ENCODE peak calls at places on chromosomes 16 and 17, in five cellular contexts. A is transverse colon, G is tibial artery, H is ascending aorta, K is thoracic aorta. V is an unnamed sample.

GRCh38 chr17:15917439-15918027 is 27.4 kb upstream of the ADORA2B start:
- DNase-seq in A (no peak), G (no peak), H (no peak), K (no peak), V (peak; percentile 74)

GRCh38 chr16:29899516-29900101 is at the start of gene SEZ6L2:
- DNase-seq in A (peak; percentile 86), G (peak; percentile 45), H (no peak), K (no peak), V (peak; percentile 89)

GRCh38 chr17:72590882-72591499 is 470.2 kb downstream of the SOX9 start:
- DNase-seq in A (no peak), G (no peak), H (no peak), K (no peak), V (no peak)

GRCh38 chr17:1002771-1003555 is 6.0 kb downstream of the TIMM22 start:
- DNase-seq in A (no peak), G (no peak), H (no peak), K (no peak), V (no peak)

GRCh38 chr17:880074-880870 is 98.1 kb downstream of the MRM3 start:
- DNase-seq in A (no peak), G (no peak), H (no peak), K (no peak), V (no peak)

GRCh38 chr17:76103274-76104139 is at the start of gene EXOC7:
- DNase-seq in A (peak; percentile 94), G (peak; percentile 89), H (peak; percentile 60), K (peak; percentile 48), V (peak; percentile 96)

GRCh38 chr17:38730526-38731379 is 612 bp downstream of the CISD3 start:
- DNase-seq in A (peak; percentile 95), G (peak; percentile 65), H (no peak), K (peak; percentile 47), V (peak; percentile 92)

GRCh38 chr17:38598536-38598935 is 7.2 kb downstream of the SRCIN1 start:
- DNase-seq in A (peak; percentile 63), G (no peak), H (no peak), K (no peak), V (no peak)

GRCh38 chr17:35129154-35129972 is 7.9 kb downstream of the FNDC8 start:
- DNase-seq in A (no peak), G (no peak), H (no peak), K (no peak), V (no peak)

GRCh38 chr16:7581175-7581574 is 248.5 kb downstream of the RBFOX1 start:
- DNase-seq in A (no peak), G (no peak), H (no peak), K (no peak), V (no peak)

GRCh38 chr17:22142091-22142490 is 449.8 kb downstream of the KCNJ18 start:
- DNase-seq in A (no peak), G (no peak), H (no peak), K (no peak), V (no peak)

GRCh38 chr16:9607512-9608230 is 516.2 kb downstream of the HAPSTR1 start:
- DNase-seq in A (no peak), G (no peak), H (no peak), K (no peak), V (no peak)

GRCh38 chr17:49132699-49133364 is at the start of gene B4GALNT2:
- DNase-seq in A (peak; percentile 69), G (no peak), H (no peak), K (no peak), V (peak; percentile 66)

GRCh38 chr17:48025904-48026502 is 11.6 kb downstream of the COPZ2 start:
- DNase-seq in A (no peak), G (peak; percentile 38), H (peak; percentile 14), K (peak; percentile 17), V (no peak)

GRCh38 chr16:17440131-17440530 is 30.6 kb downstream of the XYLT1 start:
- DNase-seq in A (no peak), G (no peak), H (no peak), K (no peak), V (no peak)

GRCh38 chr16:66207139-66207863 is 159.2 kb upstream of the CDH5 start:
- DNase-seq in A (no peak), G (peak; percentile 55), H (no peak), K (no peak), V (no peak)

GRCh38 chr17:48052956-48053757 is 5.0 kb downstream of the NFE2L1 start:
- DNase-seq in A (peak; percentile 57), G (peak; percentile 88), H (peak; percentile 45), K (peak; percentile 20), V (peak; percentile 35)

GRCh38 chr17:3994221-3994576 is 30.0 kb upstream of the ATP2A3 start:
- DNase-seq in A (no peak), G (no peak), H (no peak), K (no peak), V (no peak)

DNA sequence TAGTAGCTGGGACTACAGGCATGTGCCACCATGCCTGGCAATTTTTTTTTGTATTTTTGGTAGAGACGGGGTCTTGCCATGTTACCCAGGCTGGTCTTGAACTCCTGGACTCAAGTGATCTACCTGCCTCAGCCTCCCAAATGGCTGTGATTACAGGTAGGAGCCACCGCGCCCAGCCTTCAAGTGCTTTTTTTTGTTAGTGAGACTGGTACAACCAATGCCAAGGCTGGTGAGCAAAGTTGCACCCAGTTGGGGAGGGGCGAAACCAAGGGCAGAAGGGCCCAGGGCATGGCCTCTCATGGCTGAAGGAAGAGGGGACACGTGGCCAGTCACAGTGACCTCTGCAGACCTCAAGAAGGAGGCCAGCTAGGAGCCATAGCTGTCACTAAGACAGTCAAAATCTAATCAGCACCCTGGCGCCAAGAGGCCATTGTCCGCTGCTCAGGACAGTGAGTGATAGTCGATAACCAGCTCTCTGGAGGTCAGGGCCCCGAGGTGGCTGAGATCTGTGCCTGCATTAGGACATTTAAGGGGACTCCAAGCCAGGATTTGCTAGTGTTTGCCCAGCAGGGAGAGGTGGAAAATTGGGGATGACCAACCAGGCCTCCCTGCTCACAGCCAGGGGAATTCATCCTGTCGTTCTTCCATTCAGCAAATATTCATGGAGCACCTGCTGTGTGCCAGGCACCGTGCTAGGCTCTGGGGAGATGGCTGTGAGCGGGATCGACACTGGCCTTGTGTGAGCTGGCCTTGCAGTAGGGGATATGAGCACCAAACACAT is 10.2 kb downstream of the IL4R start:
- DNase-seq in A (no peak), G (no peak), H (no peak), K (no peak), V (no peak)
- H3K4me1 ChIP-seq in A (peaks cover 87% of the 10 kb centered on the region), G (peaks cover 99% of the 10 kb centered on the region), H (peaks cover 18% of the 10 kb centered on the region), K (peaks cover 15% of the 10 kb centered on the region), V (peaks cover 92% of the 10 kb centered on the region)

GRCh38 chr17:17840751-17841591 is 4.2 kb upstream of the SREBF1 start:
- DNase-seq in A (no peak), G (peak; percentile 55), H (no peak), K (no peak), V (no peak)

GRCh38 chr17:17837966-17838962 is 1.5 kb upstream of the SREBF1 start:
- DNase-seq in A (peak; percentile 64), G (peak; percentile 73), H (no peak), K (no peak), V (peak; percentile 85)

GRCh38 chr17:17841620-17842025 is 4.8 kb upstream of the SREBF1 start:
- DNase-seq in A (no peak), G (no peak), H (no peak), K (no peak), V (peak; percentile 90)

GRCh38 chr17:17837380-17837821 is 615 bp upstream of the SREBF1 start:
- DNase-seq in A (no peak), G (peak; percentile 84), H (no peak), K (no peak), V (no peak)

DNA sequence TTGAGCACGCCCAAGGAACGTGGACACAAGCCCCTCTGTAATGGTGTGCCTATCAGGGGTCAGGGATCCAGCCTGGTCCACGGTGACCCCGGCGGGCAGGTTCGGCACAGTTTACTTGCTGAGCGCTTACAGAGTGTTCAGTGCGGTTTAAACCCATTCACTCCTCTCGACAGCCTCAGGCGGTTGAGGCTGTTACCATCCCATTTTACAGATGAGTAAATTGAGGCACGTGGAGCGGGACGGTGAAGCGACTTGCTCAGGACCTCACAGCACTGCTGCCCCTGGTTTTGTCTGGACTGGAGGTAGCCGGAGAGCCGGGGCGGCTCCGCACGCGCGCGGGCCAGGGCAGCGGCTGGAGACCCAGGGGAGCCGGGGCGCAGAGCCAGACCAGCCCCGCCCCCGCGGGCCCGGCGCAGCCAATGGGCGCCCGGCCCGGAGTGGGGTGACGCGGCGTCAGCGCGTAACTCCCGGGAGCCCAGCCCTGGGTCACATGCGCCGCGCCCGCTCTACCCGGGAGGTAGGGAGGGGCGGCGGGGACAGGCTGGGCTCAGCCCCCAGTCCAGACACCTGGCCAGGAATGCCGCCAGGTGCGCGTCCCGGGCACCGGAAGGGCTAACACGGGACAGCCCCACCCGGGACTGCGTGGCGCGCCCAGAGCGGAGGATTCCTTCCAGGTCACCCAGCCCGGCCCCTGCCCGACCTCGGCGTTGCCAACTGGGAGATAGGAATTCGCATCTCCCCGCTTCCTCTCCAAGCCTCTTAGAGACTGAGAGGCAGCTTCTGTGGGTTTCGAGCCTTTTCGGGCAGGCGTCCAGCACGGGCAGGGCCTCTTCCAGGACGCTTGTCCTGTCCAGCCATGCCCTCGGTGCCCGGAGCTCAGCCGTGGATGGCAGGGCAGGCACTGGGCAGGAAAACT is 3.3 kb upstream of the SREBF1 start:
- DNase-seq in A (peak; percentile 94), G (peak; percentile 81), H (peak; percentile 63), K (peak; percentile 41), V (peak; percentile 98)
- H3K4me1 ChIP-seq in A (peaks cover 48% of the 10 kb centered on the region), G (peaks cover 66% of the 10 kb centered on the region), H (peaks cover 19% of the 10 kb centered on the region), K (peaks cover 31% of the 10 kb centered on the region), V (peaks cover 70% of the 10 kb centered on the region)

GRCh38 chr17:81673561-81674258 is 7.2 kb downstream of the CCDC137 start:
- DNase-seq in A (no peak), G (no peak), H (no peak), K (no peak), V (no peak)
- H3K4me1 ChIP-seq in A (no peaks in the 10 kb centered on the region), G (no peaks in the 10 kb centered on the region), H (no peaks in the 10 kb centered on the region), K (no peaks in the 10 kb centered on the region), V (no peaks in the 10 kb centered on the region)

DNA sequence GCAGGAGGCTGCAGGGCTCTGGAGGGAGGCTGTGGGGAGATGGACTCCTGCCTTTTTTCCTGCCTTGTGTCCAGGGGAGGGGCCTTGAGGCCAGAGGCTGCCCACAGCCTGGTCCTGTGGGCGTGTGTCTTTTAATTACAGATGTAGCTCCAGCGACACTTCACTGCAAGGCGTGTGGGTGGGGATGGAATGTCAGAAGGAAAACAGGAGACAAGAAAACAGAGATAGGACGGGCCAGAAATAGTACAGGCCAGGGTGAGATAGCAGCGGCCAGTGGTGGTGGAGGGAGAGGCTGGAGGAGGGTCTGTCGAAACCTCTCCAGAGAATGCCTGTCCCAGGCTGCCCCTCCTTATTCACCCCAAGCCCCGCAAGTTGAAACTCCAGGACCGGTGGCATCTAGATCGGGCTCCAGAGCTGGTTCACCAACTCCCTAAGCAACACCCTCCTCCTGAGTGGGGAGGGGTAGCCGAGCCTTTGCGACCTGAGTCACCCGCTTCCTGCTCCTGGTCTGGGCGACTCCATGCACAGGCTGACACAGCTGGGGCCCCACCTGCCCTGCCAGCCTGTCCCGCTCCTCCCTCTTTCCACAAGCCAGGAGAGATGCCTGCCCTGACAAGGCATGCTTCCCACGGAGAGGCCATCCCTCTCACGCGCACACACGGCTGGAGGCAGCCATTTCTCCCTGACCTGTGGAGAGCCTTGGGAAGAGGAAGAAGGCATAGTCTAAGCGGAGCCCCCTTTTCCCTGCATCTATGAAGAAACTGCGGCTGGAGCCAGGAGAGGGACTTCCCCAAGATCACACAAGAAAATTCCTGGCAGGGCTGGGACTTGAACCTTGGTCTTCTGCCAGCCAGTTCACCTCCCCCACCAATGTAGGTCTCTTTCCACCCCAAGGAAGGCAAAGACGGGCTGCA is 6.6 kb upstream of the JUP start:
- DNase-seq in A (peak; percentile 81), G (no peak), H (no peak), K (no peak), V (peak; percentile 80)
- H3K4me1 ChIP-seq in A (peaks cover 21% of the 10 kb centered on the region), G (peaks cover 14% of the 10 kb centered on the region), H (peaks cover 4% of the 10 kb centered on the region), K (peaks cover 11% of the 10 kb centered on the region), V (peaks cover 32% of the 10 kb centered on the region)